ENCODE peak calls at places on chromosomes 12 and 14, in seven cellular contexts. K is sigmoid colon, A is astrocyte, D is fibroblast of pulmonary artery, M is keratinocyte, F is psoas muscle, E is iPS DF 6.9. B is an unnamed sample.

GRCh38 chr14:91288876-91289275 is 44.4 kb upstream of the GPR68 start:
- DNase-seq in K (no peak), A (no peak), D (no peak), M (no peak), F (no peak), E (no peak), B (no peak)

GRCh38 chr14:89025581-89026236 is 201.3 kb downstream of the TTC8 start:
- DNase-seq in K (no peak), A (no peak), D (peak; percentile 38), M (no peak), F (peak; percentile 56), E (no peak), B (peak; percentile 97)

GRCh38 chr14:68790656-68791077 is 2.2 kb downstream of the ZFP36L1 start:
- DNase-seq in K (no peak), A (no peak), D (peak; percentile 33), M (no peak), F (no peak), E (no peak), B (no peak)

GRCh38 chr12:117903441-117903840 is 65.3 kb downstream of the KSR2 start:
- DNase-seq in K (no peak), A (no peak), D (no peak), M (no peak), F (no peak), E (no peak), B (no peak)

GRCh38 chr14:106843951-106844483 is 1317.6 kb downstream of the TMEM121 start:
- DNase-seq in K (no peak), A (no peak), D (no peak), M (no peak), F (no peak), E (no peak), B (peak; percentile 5)

GRCh38 chr12:54879132-54879531 is 24.8 kb downstream of the MUCL1 start:
- DNase-seq in K (no peak), A (no peak), D (peak; percentile 8), M (no peak), F (no peak), E (no peak), B (peak; percentile 69)

GRCh38 chr12:31589582-31589895 is 1.4 kb downstream of the DENND5B start:
- DNase-seq in K (no peak), A (no peak), D (no peak), M (no peak), F (no peak), E (no peak), B (no peak)

GRCh38 chr12:4215862-4216541 is 57.6 kb upstream of the CCND2 start:
- DNase-seq in K (no peak), A (no peak), D (no peak), M (peak; percentile 42), F (no peak), E (no peak), B (no peak)

GRCh38 chr12:65608319-65608916 is 215.9 kb upstream of the HMGA2 start:
- DNase-seq in K (no peak), A (peak; percentile 68), D (no peak), M (no peak), F (no peak), E (no peak), B (peak; percentile 43)

GRCh38 chr12:68432622-68433021 is 100.5 kb upstream of the MDM1 start:
- DNase-seq in K (no peak), A (no peak), D (no peak), M (no peak), F (no peak), E (no peak), B (no peak)

GRCh38 chr12:16012086-16012485 is 101.0 kb downstream of the DERA start:
- DNase-seq in K (peak; percentile 74), A (peak; percentile 53), D (peak; percentile 68), M (no peak), F (peak; percentile 71), E (no peak), B (peak; percentile 35)

GRCh38 chr14:54893151-54893760 is 9.4 kb downstream of the GCH1 start:
- DNase-seq in K (no peak), A (peak; percentile 52), D (peak; percentile 76), M (no peak), F (no peak), E (no peak), B (peak; percentile 69)

GRCh38 chr12:848519-849191 is 96.3 kb downstream of the WNK1 start:
- DNase-seq in K (no peak), A (peak; percentile 53), D (peak; percentile 58), M (no peak), F (no peak), E (no peak), B (peak; percentile 41)

GRCh38 chr12:49783917-49784676 is 42.7 kb downstream of the TMBIM6 start:
- DNase-seq in K (no peak), A (peak; percentile 63), D (peak; percentile 50), M (no peak), F (peak; percentile 48), E (no peak), B (peak; percentile 91)

GRCh38 chr14:102507891-102508312 is 1.7 kb downstream of the ANKRD9 start:
- DNase-seq in K (no peak), A (no peak), D (no peak), M (no peak), F (peak; percentile 55), E (no peak), B (no peak)

GRCh38 chr12:80553316-80553715 is 109.3 kb downstream of the PTPRQ start:
- DNase-seq in K (no peak), A (peak; percentile 93), D (peak; percentile 82), M (peak; percentile 46), F (no peak), E (no peak), B (peak; percentile 94)

GRCh38 chr14:61444215-61444768 is 122.9 kb downstream of the PRKCH start:
- DNase-seq in K (no peak), A (no peak), D (no peak), M (no peak), F (no peak), E (no peak), B (no peak)

GRCh38 chr14:77761205-77761931 is 412 bp upstream of the SNW1 start:
- DNase-seq in K (peak; percentile 65), A (peak; percentile 24), D (peak; percentile 96), M (peak; percentile 45), F (peak; percentile 64), E (no peak), B (peak; percentile 93)

GRCh38 chr14:70896317-70896716 is 10.9 kb upstream of the PCNX1 start:
- DNase-seq in K (no peak), A (no peak), D (no peak), M (no peak), F (no peak), E (no peak), B (no peak)

GRCh38 chr12:78209851-78210493 is 379.3 kb downstream of the NAV3 start:
- DNase-seq in K (no peak), A (no peak), D (no peak), M (no peak), F (no peak), E (no peak), B (peak; percentile 71)

GRCh38 chr12:209246-209645 is 4.7 kb downstream of the SLC6A12 start:
- DNase-seq in K (no peak), A (no peak), D (no peak), M (no peak), F (no peak), E (no peak), B (no peak)

GRCh38 chr12:106903241-106903950 is 52.3 kb upstream of the TMEM263 start:
- DNase-seq in K (peak; percentile 75), A (peak; percentile 25), D (peak; percentile 51), M (no peak), F (peak; percentile 85), E (peak; percentile 48), B (peak; percentile 36)

GRCh38 chr12:65122661-65123060 is 1.6 kb upstream of the WIF1 start:
- DNase-seq in K (no peak), A (no peak), D (no peak), M (no peak), F (no peak), E (no peak), B (no peak)

GRCh38 chr14:22485178-22485577 is 103.8 kb downstream of the DAD1 start:
- DNase-seq in K (no peak), A (peak; percentile 49), D (no peak), M (no peak), F (no peak), E (no peak), B (no peak)

DNA sequence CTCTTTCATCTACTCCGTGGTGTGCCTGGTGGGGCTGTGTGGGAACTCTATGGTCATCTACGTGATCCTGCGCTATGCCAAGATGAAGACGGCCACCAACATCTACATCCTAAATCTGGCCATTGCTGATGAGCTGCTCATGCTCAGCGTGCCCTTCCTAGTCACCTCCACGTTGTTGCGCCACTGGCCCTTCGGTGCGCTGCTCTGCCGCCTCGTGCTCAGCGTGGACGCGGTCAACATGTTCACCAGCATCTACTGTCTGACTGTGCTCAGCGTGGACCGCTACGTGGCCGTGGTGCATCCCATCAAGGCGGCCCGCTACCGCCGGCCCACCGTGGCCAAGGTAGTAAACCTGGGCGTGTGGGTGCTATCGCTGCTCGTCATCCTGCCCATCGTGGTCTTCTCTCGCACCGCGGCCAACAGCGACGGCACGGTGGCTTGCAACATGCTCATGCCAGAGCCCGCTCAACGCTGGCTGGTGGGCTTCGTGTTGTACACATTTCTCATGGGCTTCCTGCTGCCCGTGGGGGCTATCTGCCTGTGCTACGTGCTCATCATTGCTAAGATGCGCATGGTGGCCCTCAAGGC is 2.0 kb downstream of the SSTR1 start:
- DNase-seq in K (peak; percentile 57), A (no peak), D (peak; percentile 22), M (no peak), F (no peak), E (no peak), B (peak; percentile 28)
- H3K4me3 ChIP-seq in K (no peak overlapping the region), A (peak overlapping the region; percentile 53), D (peak overlapping the region; percentile 63), M (no peak overlapping the region), F (peak overlapping the region; percentile 62), E (peak overlapping the region; percentile 8), B (peak overlapping the region; percentile 48)

DNA sequence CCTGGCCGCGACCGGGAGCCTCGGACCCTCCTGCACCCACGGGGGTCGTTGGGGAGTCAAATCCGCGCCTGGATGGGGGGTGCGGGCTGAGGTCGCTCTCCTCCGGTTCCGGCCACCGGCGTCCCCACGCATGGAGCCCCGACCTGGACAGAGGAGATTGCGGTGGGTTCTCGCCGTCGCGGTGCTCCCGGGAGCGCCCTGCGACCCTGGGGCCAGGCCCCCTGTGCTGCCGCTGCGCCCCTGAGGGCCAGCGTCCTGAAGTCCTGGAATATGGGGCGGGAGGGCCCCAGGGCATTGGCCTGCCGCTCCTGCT is 345 bp downstream of the ASPG start:
- DNase-seq in K (no peak), A (no peak), D (no peak), M (no peak), F (no peak), E (no peak), B (no peak)
- H3K4me3 ChIP-seq in K (no peak overlapping the region), A (no peak overlapping the region), D (no peak overlapping the region), M (no peak overlapping the region), F (peak overlapping the region; percentile 32), E (peak overlapping the region; percentile 45), B (no peak overlapping the region)

DNA sequence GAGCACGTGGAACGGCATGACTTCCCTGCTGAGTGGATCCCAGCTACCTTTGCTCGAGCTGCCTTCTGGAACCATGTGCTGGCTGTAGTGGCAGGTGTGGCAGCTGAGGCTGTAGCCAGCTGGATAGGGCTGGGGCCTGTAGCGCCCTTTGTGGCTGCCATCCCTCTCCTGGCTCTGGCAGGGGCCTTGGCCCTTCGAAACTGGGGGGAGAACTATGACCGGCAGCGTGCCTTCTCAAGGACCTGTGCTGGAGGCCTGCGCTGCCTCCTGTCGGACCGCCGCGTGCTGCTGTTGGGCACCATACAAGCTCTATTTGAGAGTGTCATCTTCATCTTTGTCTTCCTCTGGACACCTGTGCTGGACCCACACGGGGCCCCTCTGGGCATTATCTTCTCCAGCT is 14.8 kb upstream of the ESPL1 start:
- DNase-seq in K (no peak), A (no peak), D (no peak), M (no peak), F (peak; percentile 21), E (no peak), B (no peak)
- H3K4me3 ChIP-seq in K (no peak overlapping the region), A (no peak overlapping the region), D (peak overlapping the region; percentile 89), M (peak overlapping the region; percentile 90), F (peak overlapping the region; percentile 84), E (no peak overlapping the region), B (no peak overlapping the region)

GRCh38 chr14:75987201-75987970 is 1.8 kb downstream of the IFT43 start:
- DNase-seq in K (no peak), A (no peak), D (no peak), M (no peak), F (no peak), E (no peak), B (no peak)
- H3K4me3 ChIP-seq in K (no peak overlapping the region), A (no peak overlapping the region), D (no peak overlapping the region), M (no peak overlapping the region), F (no peak overlapping the region), E (no peak overlapping the region), B (no peak overlapping the region)

B was measured in fibroblast of mammary gland.